ENCODE peak calls at places on chromosome 12, in five cellular contexts. O, X, R, P and A are unnamed samples.

GRCh38 chr12:117900561-117900960 is 68.2 kb downstream of the KSR2 start:
- DNase-seq in O (no peak), X (no peak), R (no peak), P (no peak), A (no peak)

GRCh38 chr12:105561981-105562726 is 231.7 kb downstream of the C12orf75 start:
- DNase-seq in O (peak), X (peak), R (peak), P (no peak), A (peak)

GRCh38 chr12:56193025-56193578 is 3.8 kb upstream of the SMARCC2 start:
- DNase-seq in O (no peak), X (peak), R (peak), P (peak), A (peak)

GRCh38 chr12:24014853-24015590 is 65.6 kb upstream of the SOX5 start:
- DNase-seq in O (no peak), X (no peak), R (no peak), P (no peak), A (no peak)

GRCh38 chr12:132389066-132389465 is 59.7 kb upstream of the GALNT9 start:
- DNase-seq in O (no peak), X (no peak), R (no peak), P (no peak), A (no peak)

GRCh38 chr12:130588696-130589095 is 127.4 kb downstream of the RIMBP2 start:
- DNase-seq in O (no peak), X (no peak), R (no peak), P (no peak), A (no peak)

GRCh38 chr12:124025661-124026060 is 52.6 kb downstream of the ZNF664 start:
- DNase-seq in O (no peak), X (no peak), R (no peak), P (no peak), A (no peak)

GRCh38 chr12:16972923-16973770 is 367.2 kb upstream of the LMO3 start:
- DNase-seq in O (no peak), X (no peak), R (no peak), P (no peak), A (no peak)

GRCh38 chr12:64825143-64826011 is 930 bp downstream of the TBC1D30 start:
- DNase-seq in O (no peak), X (no peak), R (no peak), P (no peak), A (peak)

GRCh38 chr12:4979737-4980136 is 63.9 kb upstream of the KCNA5 start:
- DNase-seq in O (no peak), X (no peak), R (no peak), P (peak), A (no peak)

GRCh38 chr12:124698998-124699305 is 131.5 kb upstream of the NCOR2 start:
- DNase-seq in O (no peak), X (no peak), R (no peak), P (no peak), A (no peak)

GRCh38 chr12:34600592-34601462 is 578.5 kb downstream of the ALG10 start:
- DNase-seq in O (peak), X (peak), R (no peak), P (no peak), A (no peak)

GRCh38 chr12:570237-570925 is 92.9 kb downstream of the NINJ2 start:
- DNase-seq in O (peak), X (peak), R (peak), P (no peak), A (peak)

GRCh38 chr12:116454950-116455447 is 104.2 kb upstream of the MAP1LC3B2 start:
- DNase-seq in O (no peak), X (no peak), R (peak), P (no peak), A (no peak)

GRCh38 chr12:3463927-3464326 is 27.1 kb upstream of the PRMT8 start:
- DNase-seq in O (no peak), X (no peak), R (no peak), P (no peak), A (no peak)

DNA sequence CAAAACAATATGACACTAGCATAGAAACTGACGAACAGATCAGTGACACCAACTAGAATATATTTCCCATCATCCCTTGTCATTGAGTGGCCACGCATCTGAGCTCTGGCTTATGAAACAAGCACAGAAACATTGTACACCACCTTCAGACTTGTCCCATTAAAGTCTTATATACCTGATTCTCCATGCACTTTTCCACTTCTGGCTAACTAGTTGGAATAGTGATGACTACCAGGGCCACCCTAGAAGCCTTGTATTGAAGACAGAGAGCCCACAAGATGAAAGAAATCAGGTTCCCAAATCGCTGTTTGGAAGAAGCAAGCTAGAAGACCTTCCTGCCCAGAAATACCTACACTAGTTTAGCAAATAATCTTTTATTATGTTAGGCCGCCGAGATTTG is 99.7 kb upstream of the PPM1H start:
- DNase-seq in O (no peak), X (no peak), R (no peak), P (no peak), A (no peak)
- H3K4me3 ChIP-seq in O (no peak), X (no peak), R (no peak), P (no peak), A (no peak)

GRCh38 chr12:121921106-121921505 is 2.7 kb downstream of the CFAP251 start:
- DNase-seq in O (no peak), X (no peak), R (no peak), P (no peak), A (no peak)

GRCh38 chr12:121915841-121916321 is 2.5 kb upstream of the CFAP251 start:
- DNase-seq in O (no peak), X (no peak), R (no peak), P (no peak), A (no peak)

GRCh38 chr12:121917950-121918678 is at the start of gene CFAP251:
- DNase-seq in O (peak), X (peak), R (peak), P (peak), A (peak)

GRCh38 chr12:121918679-121919038 is 267 bp downstream of the CFAP251 start:
- DNase-seq in O (no peak), X (no peak), R (no peak), P (no peak), A (no peak)

DNA sequence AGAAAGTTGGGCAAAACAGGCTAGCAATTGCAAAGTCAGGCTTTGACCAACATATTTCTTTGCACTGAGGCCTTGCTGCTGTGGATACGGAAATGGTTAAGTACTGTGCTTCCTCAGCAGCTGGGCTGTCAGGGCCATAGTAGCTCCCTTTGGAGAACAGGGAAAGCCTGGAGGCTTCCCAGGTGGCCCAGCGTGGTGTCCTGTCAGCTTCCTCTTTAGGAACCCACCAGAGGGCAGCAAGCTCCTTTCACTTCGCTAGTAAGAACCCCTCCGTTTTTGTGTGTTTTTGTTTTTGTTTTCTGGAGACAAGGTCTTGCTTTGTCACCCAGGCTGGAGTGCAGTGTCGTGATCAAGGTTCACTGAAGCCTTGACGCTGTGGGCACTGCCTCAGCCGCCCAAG is 1.7 kb upstream of the CFAP251 start:
- DNase-seq in O (no peak), X (peak), R (peak), P (no peak), A (no peak)
- H3K27ac ChIP-seq in O (no peak), X (no peak), R (no peak), P (no peak), A (no peak)

GRCh38 chr12:30695327-30696102 is at the start of gene IPO8:
- DNase-seq in O (peak), X (peak), R (peak), P (peak), A (peak)

GRCh38 chr12:30696103-30696408 is 387 bp upstream of the IPO8 start:
- DNase-seq in O (no peak), X (no peak), R (no peak), P (no peak), A (no peak)

GRCh38 chr12:30694412-30694955 is 1.2 kb downstream of the IPO8 start:
- DNase-seq in O (no peak), X (no peak), R (peak), P (no peak), A (no peak)

GRCh38 chr12:30696486-30696885 is 817 bp upstream of the IPO8 start:
- DNase-seq in O (peak), X (no peak), R (no peak), P (no peak), A (no peak)

GRCh38 chr12:30694971-30695326 is 720 bp downstream of the IPO8 start:
- DNase-seq in O (peak), X (peak), R (peak), P (no peak), A (peak)
- TF ChIP-seq CTCF in O (no peak), X (no peak), R (no peak), P (no peak), A (no peak)

DNA sequence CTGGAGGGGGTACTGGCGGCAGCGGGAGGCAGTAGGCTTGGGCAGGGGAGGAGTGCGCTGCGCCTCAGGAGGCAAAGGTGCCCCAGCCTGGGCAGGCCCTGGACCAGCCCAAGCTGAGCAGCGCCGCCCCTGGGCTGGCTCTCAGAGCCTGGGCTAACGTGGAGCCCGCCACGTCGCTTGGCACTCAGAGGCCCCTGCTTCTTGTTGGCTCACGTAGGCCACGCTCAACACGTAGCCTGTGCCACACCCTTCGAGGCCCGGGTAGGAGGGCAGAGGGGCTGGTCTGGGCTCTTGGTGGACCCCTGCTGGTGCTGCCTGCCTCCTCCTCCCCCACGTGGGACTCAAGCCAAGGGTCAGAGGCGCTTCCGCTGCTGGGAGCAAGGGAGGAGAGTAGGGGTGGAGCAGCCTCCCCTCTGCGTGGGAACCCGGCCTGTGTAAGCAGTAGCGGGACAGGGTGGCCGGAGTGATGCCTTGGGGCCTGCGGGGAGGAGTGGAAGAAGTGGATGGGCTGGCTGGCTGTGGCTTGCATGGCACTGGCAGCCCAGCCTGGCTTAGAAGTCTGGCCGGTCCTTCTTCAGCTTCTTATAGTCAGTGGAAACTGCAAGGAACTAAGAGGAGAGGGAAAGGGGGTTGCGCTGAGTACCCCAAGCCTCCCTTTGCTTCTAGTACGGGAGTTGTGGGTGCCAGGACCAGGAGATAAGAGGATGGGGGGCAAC is 5.7 kb downstream of the SHMT2 start:
- DNase-seq in O (no peak), X (peak), R (peak), P (no peak), A (peak)
- H3K4me3 ChIP-seq in O (no peak), X (no peak), R (no peak), P (no peak), A (no peak)